ENCODE peak calls at places on chromosomes 5 and 9, in nine cellular contexts. One of them, this sample, is unnamed.

GRCh38 chr5:75536694-75537360 is 25.1 kb downstream of the POLK start:
- DNase-seq in hepatocyte: no peak
- DNase-seq in small intestine: no peak
- DNase-seq in left ventricle myocardium inferior: no peak
- DNase-seq in body of pancreas: no peak
- DNase-seq in cardiac muscle cell: no peak
- DNase-seq in gastrocnemius medialis: no peak
- DNase-seq in heart right ventricle: no peak
- DNase-seq in suprapubic skin: no peak
- DNase-seq in this sample: peak; percentile 13

GRCh38 chr5:81017320-81017719 is 57.2 kb downstream of the RASGRF2 start:
- DNase-seq in small intestine: no peak
- DNase-seq in body of pancreas: no peak
- DNase-seq in suprapubic skin: no peak
- DNase-seq in hepatocyte: no peak
- DNase-seq in gastrocnemius medialis: no peak
- DNase-seq in heart right ventricle: no peak
- DNase-seq in cardiac muscle cell: no peak
- DNase-seq in left ventricle myocardium inferior: no peak
- DNase-seq in this sample: no peak

GRCh38 chr9:214488-215448 is at the start of gene DOCK8:
- DNase-seq in suprapubic skin: peak; percentile 86
- DNase-seq in heart right ventricle: peak; percentile 70
- DNase-seq in hepatocyte: peak; percentile 84
- DNase-seq in gastrocnemius medialis: peak; percentile 19
- DNase-seq in left ventricle myocardium inferior: peak; percentile 68
- DNase-seq in small intestine: peak; percentile 49
- DNase-seq in body of pancreas: peak; percentile 82
- DNase-seq in cardiac muscle cell: peak; percentile 72
- DNase-seq in this sample: peak; percentile 88

GRCh38 chr5:930853-931252 is 38.2 kb downstream of the TRIP13 start:
- DNase-seq in gastrocnemius medialis: no peak
- DNase-seq in left ventricle myocardium inferior: no peak
- DNase-seq in small intestine: no peak
- DNase-seq in heart right ventricle: no peak
- DNase-seq in suprapubic skin: peak; percentile 18
- DNase-seq in cardiac muscle cell: no peak
- DNase-seq in hepatocyte: peak; percentile 36
- DNase-seq in body of pancreas: peak; percentile 6
- DNase-seq in this sample: peak; percentile 14

GRCh38 chr9:97518909-97519307 is 17.4 kb downstream of the TMOD1 start:
- DNase-seq in body of pancreas: peak; percentile 56
- DNase-seq in small intestine: peak; percentile 59
- DNase-seq in cardiac muscle cell: no peak
- DNase-seq in gastrocnemius medialis: peak; percentile 71
- DNase-seq in left ventricle myocardium inferior: no peak
- DNase-seq in suprapubic skin: no peak
- DNase-seq in heart right ventricle: no peak
- DNase-seq in hepatocyte: peak; percentile 72
- DNase-seq in this sample: no peak

GRCh38 chr5:72032769-72033168 is 74.5 kb upstream of the MAP1B start:
- DNase-seq in suprapubic skin: no peak
- DNase-seq in hepatocyte: no peak
- DNase-seq in body of pancreas: no peak
- DNase-seq in cardiac muscle cell: no peak
- DNase-seq in small intestine: no peak
- DNase-seq in gastrocnemius medialis: no peak
- DNase-seq in heart right ventricle: no peak
- DNase-seq in left ventricle myocardium inferior: no peak
- DNase-seq in this sample: peak; percentile 37

GRCh38 chr9:68904454-68904853 is 109.5 kb downstream of the PRKACG start:
- DNase-seq in left ventricle myocardium inferior: no peak
- DNase-seq in suprapubic skin: no peak
- DNase-seq in body of pancreas: no peak
- DNase-seq in cardiac muscle cell: no peak
- DNase-seq in gastrocnemius medialis: no peak
- DNase-seq in small intestine: no peak
- DNase-seq in hepatocyte: no peak
- DNase-seq in heart right ventricle: no peak
- DNase-seq in this sample: no peak

GRCh38 chr5:157464518-157465171 is 4.6 kb downstream of the NIPAL4 start:
- DNase-seq in body of pancreas: no peak
- DNase-seq in cardiac muscle cell: no peak
- DNase-seq in heart right ventricle: no peak
- DNase-seq in hepatocyte: peak; percentile 75
- DNase-seq in gastrocnemius medialis: peak; percentile 35
- DNase-seq in small intestine: no peak
- DNase-seq in left ventricle myocardium inferior: no peak
- DNase-seq in suprapubic skin: peak; percentile 82
- DNase-seq in this sample: peak; percentile 38

GRCh38 chr9:88789785-88790184 is 201.5 kb upstream of the S1PR3 start:
- DNase-seq in heart right ventricle: no peak
- DNase-seq in small intestine: no peak
- DNase-seq in gastrocnemius medialis: no peak
- DNase-seq in cardiac muscle cell: no peak
- DNase-seq in left ventricle myocardium inferior: no peak
- DNase-seq in hepatocyte: no peak
- DNase-seq in suprapubic skin: no peak
- DNase-seq in body of pancreas: no peak
- DNase-seq in this sample: no peak

GRCh38 chr9:101527066-101527465 is 6.6 kb upstream of the RNF20 start:
- DNase-seq in cardiac muscle cell: no peak
- DNase-seq in left ventricle myocardium inferior: no peak
- DNase-seq in gastrocnemius medialis: no peak
- DNase-seq in hepatocyte: no peak
- DNase-seq in body of pancreas: no peak
- DNase-seq in small intestine: no peak
- DNase-seq in heart right ventricle: no peak
- DNase-seq in suprapubic skin: no peak
- DNase-seq in this sample: no peak

GRCh38 chr5:35881758-35882157 is 25.1 kb downstream of the IL7R start:
- DNase-seq in hepatocyte: no peak
- DNase-seq in cardiac muscle cell: no peak
- DNase-seq in suprapubic skin: no peak
- DNase-seq in body of pancreas: no peak
- DNase-seq in small intestine: no peak
- DNase-seq in left ventricle myocardium inferior: no peak
- DNase-seq in heart right ventricle: no peak
- DNase-seq in gastrocnemius medialis: no peak
- DNase-seq in this sample: no peak

GRCh38 chr5:176401281-176402205 is 13.0 kb downstream of the HIGD2A start:
- DNase-seq in body of pancreas: no peak
- DNase-seq in hepatocyte: no peak
- DNase-seq in small intestine: no peak
- DNase-seq in left ventricle myocardium inferior: no peak
- DNase-seq in cardiac muscle cell: no peak
- DNase-seq in gastrocnemius medialis: no peak
- DNase-seq in heart right ventricle: no peak
- DNase-seq in suprapubic skin: no peak
- DNase-seq in this sample: no peak

GRCh38 chr5:1950096-1950707 is 67.5 kb upstream of the IRX4 start:
- DNase-seq in cardiac muscle cell: no peak
- DNase-seq in left ventricle myocardium inferior: no peak
- DNase-seq in suprapubic skin: no peak
- DNase-seq in heart right ventricle: no peak
- DNase-seq in gastrocnemius medialis: no peak
- DNase-seq in body of pancreas: no peak
- DNase-seq in small intestine: no peak
- DNase-seq in hepatocyte: no peak
- DNase-seq in this sample: peak; percentile 52

GRCh38 chr5:1951165-1951816 is 68.6 kb upstream of the IRX4 start:
- DNase-seq in hepatocyte: no peak
- DNase-seq in left ventricle myocardium inferior: no peak
- DNase-seq in cardiac muscle cell: no peak
- DNase-seq in body of pancreas: no peak
- DNase-seq in heart right ventricle: no peak
- DNase-seq in suprapubic skin: no peak
- DNase-seq in gastrocnemius medialis: no peak
- DNase-seq in small intestine: no peak
- DNase-seq in this sample: no peak

GRCh38 chr5:1950708-1951103 is 68.0 kb upstream of the IRX4 start:
- DNase-seq in small intestine: no peak
- DNase-seq in cardiac muscle cell: no peak
- DNase-seq in suprapubic skin: no peak
- DNase-seq in hepatocyte: no peak
- DNase-seq in gastrocnemius medialis: no peak
- DNase-seq in left ventricle myocardium inferior: no peak
- DNase-seq in heart right ventricle: no peak
- DNase-seq in body of pancreas: no peak
- DNase-seq in this sample: no peak

GRCh38 chr5:1952456-1953099 is 69.9 kb upstream of the IRX4 start:
- DNase-seq in suprapubic skin: no peak
- DNase-seq in gastrocnemius medialis: no peak
- DNase-seq in left ventricle myocardium inferior: no peak
- DNase-seq in cardiac muscle cell: peak; percentile 68
- DNase-seq in hepatocyte: no peak
- DNase-seq in small intestine: no peak
- DNase-seq in heart right ventricle: no peak
- DNase-seq in body of pancreas: no peak
- DNase-seq in this sample: peak; percentile 85

DNA sequence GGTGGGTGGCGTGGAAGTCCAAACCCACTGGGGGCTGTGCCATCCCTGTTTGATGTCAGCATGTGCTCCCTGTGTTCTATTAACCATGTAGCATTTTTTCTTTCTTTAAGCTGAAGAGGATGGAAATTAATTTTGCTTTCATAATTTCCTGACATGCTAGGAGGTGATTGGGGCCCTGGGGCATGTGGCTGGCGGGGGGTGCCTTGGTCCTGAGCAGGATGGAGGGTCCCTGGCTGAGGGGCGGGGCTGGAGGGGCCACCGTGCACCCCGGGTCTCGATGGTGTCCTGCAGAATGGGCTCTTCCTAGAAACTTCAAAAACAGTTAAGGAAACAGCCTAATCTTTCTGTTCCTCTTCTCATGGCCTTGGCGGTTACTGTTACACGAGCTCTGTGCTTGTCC is 69.3 kb upstream of the IRX4 start:
- DNase-seq in cardiac muscle cell: no peak
- DNase-seq in heart right ventricle: no peak
- DNase-seq in hepatocyte: no peak
- DNase-seq in left ventricle myocardium inferior: no peak
- DNase-seq in suprapubic skin: no peak
- DNase-seq in small intestine: no peak
- DNase-seq in gastrocnemius medialis: no peak
- DNase-seq in body of pancreas: no peak
- DNase-seq in this sample: no peak
- H3K4me3 ChIP-seq in cardiac muscle cell: no peak overlapping the region
- H3K4me3 ChIP-seq in heart right ventricle: no peak overlapping the region
- H3K4me3 ChIP-seq in hepatocyte: no peak overlapping the region
- H3K4me3 ChIP-seq in left ventricle myocardium inferior: no peak overlapping the region
- H3K4me3 ChIP-seq in suprapubic skin: no peak overlapping the region
- H3K4me3 ChIP-seq in small intestine: no peak overlapping the region
- H3K4me3 ChIP-seq in gastrocnemius medialis: no peak overlapping the region
- H3K4me3 ChIP-seq in body of pancreas: no peak overlapping the region
- H3K4me3 ChIP-seq in this sample: no peak overlapping the region

GRCh38 chr9:128416014-128416413 is 4.6 kb upstream of the CERCAM start:
- DNase-seq in gastrocnemius medialis: no peak
- DNase-seq in suprapubic skin: no peak
- DNase-seq in hepatocyte: no peak
- DNase-seq in small intestine: no peak
- DNase-seq in body of pancreas: no peak
- DNase-seq in left ventricle myocardium inferior: no peak
- DNase-seq in heart right ventricle: no peak
- DNase-seq in cardiac muscle cell: no peak
- DNase-seq in this sample: peak; percentile 18

GRCh38 chr9:128414461-128414860 is 6.2 kb upstream of the CERCAM start:
- DNase-seq in suprapubic skin: no peak
- DNase-seq in small intestine: no peak
- DNase-seq in heart right ventricle: no peak
- DNase-seq in left ventricle myocardium inferior: no peak
- DNase-seq in cardiac muscle cell: no peak
- DNase-seq in gastrocnemius medialis: no peak
- DNase-seq in body of pancreas: no peak
- DNase-seq in hepatocyte: peak; percentile 10
- DNase-seq in this sample: peak; percentile 58

GRCh38 chr9:128412120-128412790 is 8.4 kb upstream of the CERCAM start:
- DNase-seq in small intestine: no peak
- DNase-seq in suprapubic skin: no peak
- DNase-seq in body of pancreas: no peak
- DNase-seq in hepatocyte: peak; percentile 56
- DNase-seq in cardiac muscle cell: peak; percentile 80
- DNase-seq in heart right ventricle: peak; percentile 43
- DNase-seq in left ventricle myocardium inferior: peak; percentile 31
- DNase-seq in gastrocnemius medialis: no peak
- DNase-seq in this sample: peak; percentile 95

GRCh38 chr9:128416432-128417019 is 4.1 kb upstream of the CERCAM start:
- DNase-seq in hepatocyte: no peak
- DNase-seq in heart right ventricle: no peak
- DNase-seq in small intestine: no peak
- DNase-seq in body of pancreas: no peak
- DNase-seq in suprapubic skin: no peak
- DNase-seq in gastrocnemius medialis: no peak
- DNase-seq in left ventricle myocardium inferior: no peak
- DNase-seq in cardiac muscle cell: no peak
- DNase-seq in this sample: peak; percentile 26

GRCh38 chr9:128415222-128415621 is 5.4 kb upstream of the CERCAM start:
- DNase-seq in cardiac muscle cell: no peak
- DNase-seq in body of pancreas: no peak
- DNase-seq in gastrocnemius medialis: no peak
- DNase-seq in suprapubic skin: no peak
- DNase-seq in left ventricle myocardium inferior: no peak
- DNase-seq in heart right ventricle: no peak
- DNase-seq in hepatocyte: no peak
- DNase-seq in small intestine: peak; percentile 72
- DNase-seq in this sample: peak; percentile 16
- H3K27me3 ChIP-seq in cardiac muscle cell: peaks cover 31% of the 10 kb centered on the region
- H3K27me3 ChIP-seq in body of pancreas: no peaks in the 10 kb centered on the region
- H3K27me3 ChIP-seq in gastrocnemius medialis: peaks cover 24% of the 10 kb centered on the region
- H3K27me3 ChIP-seq in suprapubic skin: peaks cover 11% of the 10 kb centered on the region
- H3K27me3 ChIP-seq in left ventricle myocardium inferior: peaks cover 80% of the 10 kb centered on the region
- H3K27me3 ChIP-seq in heart right ventricle: no peaks in the 10 kb centered on the region
- H3K27me3 ChIP-seq in hepatocyte: peaks cover 14% of the 10 kb centered on the region
- H3K27me3 ChIP-seq in small intestine: peaks cover 10% of the 10 kb centered on the region
- H3K27me3 ChIP-seq in this sample: peaks cover 42% of the 10 kb centered on the region

GRCh38 chr9:95007470-95007869 is 281.0 kb downstream of the AOPEP start:
- DNase-seq in body of pancreas: no peak
- DNase-seq in heart right ventricle: no peak
- DNase-seq in hepatocyte: no peak
- DNase-seq in suprapubic skin: no peak
- DNase-seq in cardiac muscle cell: no peak
- DNase-seq in small intestine: no peak
- DNase-seq in gastrocnemius medialis: no peak
- DNase-seq in left ventricle myocardium inferior: no peak
- DNase-seq in this sample: no peak
- H3K4me3 ChIP-seq in body of pancreas: peak overlapping the region; percentile 6
- H3K4me3 ChIP-seq in heart right ventricle: no peak overlapping the region
- H3K4me3 ChIP-seq in hepatocyte: peak overlapping the region; percentile 76
- H3K4me3 ChIP-seq in suprapubic skin: peak overlapping the region; percentile 83
- H3K4me3 ChIP-seq in cardiac muscle cell: no peak overlapping the region
- H3K4me3 ChIP-seq in small intestine: no peak overlapping the region
- H3K4me3 ChIP-seq in gastrocnemius medialis: peak overlapping the region; percentile 66
- H3K4me3 ChIP-seq in left ventricle myocardium inferior: peak overlapping the region; percentile 85
- H3K4me3 ChIP-seq in this sample: no peak overlapping the region

DNA sequence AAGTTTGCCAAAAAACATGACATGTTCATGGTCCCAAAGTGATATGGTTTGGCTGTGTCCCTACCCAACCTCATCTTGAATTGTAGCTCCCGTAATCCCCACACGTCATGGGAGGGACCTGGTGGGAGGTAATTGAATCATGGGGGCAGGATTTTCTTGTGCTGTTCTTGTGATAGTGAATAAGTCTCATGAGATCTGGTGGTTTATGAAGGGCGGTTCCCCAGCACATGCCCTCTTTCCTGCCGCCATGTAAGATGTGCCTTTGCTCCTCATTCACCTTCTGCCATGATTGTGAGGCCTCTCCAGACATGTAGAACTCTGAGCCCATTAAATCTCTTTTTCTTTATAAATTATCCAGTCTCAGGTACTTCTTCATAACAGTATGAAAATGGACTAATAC is 322.1 kb downstream of the MED10 start:
- DNase-seq in body of pancreas: no peak
- DNase-seq in suprapubic skin: no peak
- DNase-seq in heart right ventricle: no peak
- DNase-seq in gastrocnemius medialis: no peak
- DNase-seq in cardiac muscle cell: no peak
- DNase-seq in hepatocyte: no peak
- DNase-seq in left ventricle myocardium inferior: no peak
- DNase-seq in small intestine: no peak
- DNase-seq in this sample: no peak
- H3K27me3 ChIP-seq in body of pancreas: no peaks in the 10 kb centered on the region
- H3K27me3 ChIP-seq in suprapubic skin: no peaks in the 10 kb centered on the region
- H3K27me3 ChIP-seq in heart right ventricle: no peaks in the 10 kb centered on the region
- H3K27me3 ChIP-seq in gastrocnemius medialis: no peaks in the 10 kb centered on the region
- H3K27me3 ChIP-seq in cardiac muscle cell: no peaks in the 10 kb centered on the region
- H3K27me3 ChIP-seq in hepatocyte: no peaks in the 10 kb centered on the region
- H3K27me3 ChIP-seq in left ventricle myocardium inferior: peaks cover 14% of the 10 kb centered on the region
- H3K27me3 ChIP-seq in small intestine: no peaks in the 10 kb centered on the region
- H3K27me3 ChIP-seq in this sample: no peaks in the 10 kb centered on the region

This sample was measured in H7.